ENCODE peak calls at places on chromosomes 7 and 10, in four cellular contexts. One of them, this sample, is unnamed.

GRCh38 chr7:17771901-17772408 is 168.3 kb downstream of the SNX13 start:
- DNase-seq in B cell: no peak
- DNase-seq in fibroblast of mammary gland: no peak
- DNase-seq in WTC11: no peak
- DNase-seq in this sample: no peak

GRCh38 chr10:8049151-8049873 is 5.2 kb upstream of the GATA3 start:
- DNase-seq in fibroblast of mammary gland: no peak
- DNase-seq in B cell: peak
- DNase-seq in WTC11: peak
- DNase-seq in this sample: no peak

GRCh38 chr10:51510231-51510630 is 189.2 kb downstream of the CSTF2T start:
- DNase-seq in WTC11: no peak
- DNase-seq in fibroblast of mammary gland: peak
- DNase-seq in B cell: no peak
- DNase-seq in this sample: no peak

GRCh38 chr10:90887555-90887954 is 15.8 kb downstream of the RPP30 start:
- DNase-seq in B cell: no peak
- DNase-seq in fibroblast of mammary gland: peak
- DNase-seq in WTC11: no peak
- DNase-seq in this sample: no peak

GRCh38 chr10:33074443-33074842 is 116.4 kb upstream of the ITGB1 start:
- DNase-seq in B cell: no peak
- DNase-seq in WTC11: no peak
- DNase-seq in fibroblast of mammary gland: no peak
- DNase-seq in this sample: no peak

GRCh38 chr10:351770-352318 is 216.6 kb downstream of the ZMYND11 start:
- DNase-seq in B cell: no peak
- DNase-seq in WTC11: no peak
- DNase-seq in fibroblast of mammary gland: no peak
- DNase-seq in this sample: no peak

GRCh38 chr10:7092603-7093002 is 318.2 kb downstream of the SFMBT2 start:
- DNase-seq in B cell: no peak
- DNase-seq in WTC11: no peak
- DNase-seq in fibroblast of mammary gland: no peak
- DNase-seq in this sample: no peak

GRCh38 chr7:77674878-77675277 is 21.4 kb upstream of the RSBN1L start:
- DNase-seq in fibroblast of mammary gland: peak
- DNase-seq in WTC11: no peak
- DNase-seq in B cell: no peak
- DNase-seq in this sample: peak

GRCh38 chr7:123070702-123071286 is 75.3 kb upstream of the TAS2R16 start:
- DNase-seq in WTC11: no peak
- DNase-seq in B cell: no peak
- DNase-seq in fibroblast of mammary gland: peak
- DNase-seq in this sample: peak

GRCh38 chr7:70736715-70737460 is 395.1 kb upstream of the GALNT17 start:
- DNase-seq in WTC11: no peak
- DNase-seq in B cell: no peak
- DNase-seq in fibroblast of mammary gland: peak
- DNase-seq in this sample: no peak

GRCh38 chr10:61464461-61465215 is 11.5 kb upstream of the TMEM26 start:
- DNase-seq in B cell: no peak
- DNase-seq in fibroblast of mammary gland: peak
- DNase-seq in WTC11: no peak
- DNase-seq in this sample: no peak

GRCh38 chr10:44589931-44590330 is 205.0 kb upstream of the CXCL12 start:
- DNase-seq in WTC11: no peak
- DNase-seq in fibroblast of mammary gland: no peak
- DNase-seq in B cell: no peak
- DNase-seq in this sample: no peak

GRCh38 chr7:112726076-112726475 is 64.1 kb downstream of the TMEM168 start:
- DNase-seq in WTC11: no peak
- DNase-seq in fibroblast of mammary gland: no peak
- DNase-seq in B cell: no peak
- DNase-seq in this sample: no peak

GRCh38 chr10:58642283-58642682 is 129.6 kb downstream of the BICC1 start:
- DNase-seq in B cell: no peak
- DNase-seq in fibroblast of mammary gland: peak
- DNase-seq in WTC11: no peak
- DNase-seq in this sample: peak

This sample was measured in RCC 7860.